ENCODE peak calls at places on chromosomes 11 and 22, in seven cellular contexts. A is heart right ventricle, K is GM06990, R is ovary, W is transverse colon, Y is adipocyte, N is skeletal muscle cell. P is an unnamed sample.

GRCh38 chr22:23856721-23857605 is 712 bp upstream of the SLC2A11 start:
- DNase-seq in Y (peak), N (no peak), A (peak), R (peak), K (peak), W (peak), P (no peak)

GRCh38 chr11:111438846-111439520 is 59.9 kb upstream of the POU2AF1 start:
- DNase-seq in W (peak), K (no peak), R (no peak), A (no peak), Y (no peak), N (no peak), P (no peak)

GRCh38 chr11:22510741-22511140 is 114.9 kb downstream of the FANCF start:
- DNase-seq in W (no peak), R (no peak), N (peak), K (no peak), A (no peak), Y (peak), P (no peak)

GRCh38 chr11:1751999-1752906 is 1.9 kb upstream of the IFITM10 start:
- DNase-seq in A (no peak), K (no peak), R (no peak), W (peak), N (no peak), Y (no peak), P (no peak)

GRCh38 chr11:116148645-116149044 is 624.1 kb downstream of the BUD13 start:
- DNase-seq in Y (no peak), K (no peak), W (no peak), R (no peak), N (no peak), A (no peak), P (no peak)

GRCh38 chr22:47629273-47629711 is 866.8 kb downstream of the TBC1D22A start:
- DNase-seq in K (no peak), A (no peak), N (no peak), R (peak), W (no peak), Y (no peak), P (no peak)

GRCh38 chr22:39317084-39317755 is 2.2 kb downstream of the RPL3 start:
- DNase-seq in A (no peak), N (no peak), W (peak), R (no peak), Y (no peak), K (no peak), P (no peak)

GRCh38 chr11:980438-981365 is 55.0 kb downstream of the AP2A2 start:
- DNase-seq in W (no peak), A (no peak), N (no peak), R (no peak), K (no peak), Y (peak), P (no peak)

GRCh38 chr11:31160504-31161422 is 208.8 kb downstream of the DCDC1 start:
- DNase-seq in N (no peak), R (no peak), Y (no peak), W (no peak), K (no peak), A (no peak), P (no peak)

GRCh38 chr22:24996420-24996952 is 44.0 kb downstream of the KIAA1671 start:
- DNase-seq in Y (no peak), R (no peak), A (no peak), N (no peak), W (peak), K (no peak), P (no peak)

GRCh38 chr11:45048870-45049825 is 97.3 kb upstream of the PRDM11 start:
- DNase-seq in K (no peak), N (no peak), A (no peak), R (no peak), W (no peak), Y (no peak), P (no peak)

GRCh38 chr11:16805942-16806341 is 67.5 kb downstream of the C11orf58 start:
- DNase-seq in Y (peak), N (peak), K (no peak), W (no peak), A (no peak), R (no peak), P (no peak)

GRCh38 chr11:120786206-120786735 is 237.6 kb upstream of the TBCEL start:
- DNase-seq in R (no peak), Y (no peak), N (no peak), K (no peak), A (no peak), W (no peak), P (no peak)
- H3K4me3 ChIP-seq in R (no peak), Y (no peak), N (no peak), K (no peak), A (no peak), W (no peak), P (no peak)

DNA sequence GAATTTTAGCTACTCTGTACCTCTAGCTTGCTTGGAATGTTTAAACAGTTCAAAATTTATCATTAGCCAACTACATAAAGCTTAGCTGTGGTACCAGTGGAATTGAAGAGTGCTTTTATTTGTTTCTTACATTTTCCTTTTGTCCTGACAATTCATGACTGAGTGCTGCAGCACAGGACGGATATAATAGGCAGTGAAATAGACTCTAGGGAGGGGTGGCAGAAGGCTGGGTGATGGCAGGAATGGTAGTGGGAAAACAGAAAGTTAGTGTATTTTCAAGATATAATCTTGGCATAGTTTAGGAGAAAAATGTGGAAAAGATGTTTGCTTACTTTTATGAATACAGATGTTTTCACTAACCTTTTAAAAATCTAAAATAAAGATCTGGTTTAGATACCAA is 31.1 kb upstream of the ARHGAP32 start:
- DNase-seq in A (no peak), Y (no peak), W (no peak), N (no peak), R (no peak), K (no peak), P (no peak)
- H3K4me3 ChIP-seq in A (no peak), Y (peak), W (no peak), N (no peak), R (no peak), K (no peak), P (no peak)

DNA sequence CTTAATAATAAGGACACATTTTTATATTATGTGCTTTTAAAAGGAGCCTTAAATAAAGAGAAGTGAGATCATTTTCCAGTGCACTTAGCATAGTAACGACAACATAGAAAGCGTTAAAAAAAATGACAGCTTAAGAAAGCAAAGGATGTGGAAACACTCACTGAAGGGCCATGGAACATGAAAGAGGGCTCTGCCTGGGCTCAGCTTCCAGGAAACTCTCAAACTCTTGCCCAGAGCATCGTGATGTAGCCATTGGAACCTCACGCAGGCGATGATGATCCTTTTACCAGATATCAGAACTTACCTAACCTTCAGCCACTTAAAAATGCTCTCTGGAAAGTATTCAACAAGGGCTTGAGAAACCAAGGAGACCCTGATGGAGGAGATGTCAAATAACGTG is 21.4 kb upstream of the ETS1 start:
- DNase-seq in K (no peak), A (no peak), W (no peak), N (no peak), R (no peak), Y (no peak), P (no peak)
- H3K4me3 ChIP-seq in K (no peak), A (no peak), W (no peak), N (no peak), R (no peak), Y (no peak), P (no peak)

GRCh38 chr11:28677719-28678118 is 569.5 kb downstream of the METTL15 start:
- DNase-seq in Y (no peak), A (no peak), W (no peak), R (no peak), N (no peak), K (no peak), P (no peak)

GRCh38 chr11:28675183-28675582 is 567.0 kb downstream of the METTL15 start:
- DNase-seq in N (peak), R (no peak), K (no peak), Y (peak), W (no peak), A (no peak), P (no peak)

GRCh38 chr11:28674432-28675076 is 566.4 kb downstream of the METTL15 start:
- DNase-seq in A (no peak), N (peak), W (no peak), K (no peak), R (no peak), Y (peak), P (no peak)

GRCh38 chr11:28671326-28671725 is 563.1 kb downstream of the METTL15 start:
- DNase-seq in Y (no peak), R (no peak), W (no peak), K (no peak), A (no peak), N (no peak), P (no peak)

DNA sequence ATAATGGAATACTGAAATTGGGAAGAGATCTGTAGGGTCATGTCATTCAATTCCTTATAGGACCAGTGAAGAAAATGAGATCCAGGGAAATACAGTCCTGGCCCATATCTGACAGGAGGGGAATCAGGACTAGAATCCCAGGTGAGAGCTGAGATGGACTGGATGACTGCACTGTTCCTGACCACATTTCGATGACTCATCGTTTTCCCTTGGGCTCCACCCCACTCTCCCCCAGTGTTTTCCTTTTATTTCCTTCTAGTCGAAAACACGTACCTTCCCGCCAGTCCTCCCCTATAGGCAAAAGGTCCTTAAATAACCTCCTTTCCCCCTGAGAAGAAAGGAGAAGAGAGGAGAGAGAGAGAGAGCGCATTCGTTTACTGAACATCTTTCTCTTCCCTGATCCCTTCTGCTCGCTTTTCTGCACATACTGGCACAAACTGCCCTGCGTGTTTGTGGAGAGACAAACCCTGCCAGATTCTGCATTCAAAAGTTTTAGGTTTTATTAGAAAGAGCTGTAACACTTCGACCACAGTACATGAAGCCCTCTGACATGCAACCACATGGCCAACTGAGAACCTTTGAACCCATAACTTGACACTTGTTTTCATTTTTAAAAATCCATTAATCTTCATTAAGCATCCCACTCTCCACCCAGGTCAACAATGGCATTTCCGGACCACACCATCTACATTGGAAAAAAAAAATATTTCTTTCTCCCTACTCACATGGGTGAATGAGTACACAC is 565.7 kb downstream of the METTL15 start:
- DNase-seq in Y (peak), K (no peak), A (no peak), W (no peak), N (peak), R (no peak), P (no peak)
- H3K4me3 ChIP-seq in Y (peak), K (no peak), A (no peak), W (no peak), N (no peak), R (no peak), P (no peak)

GRCh38 chr22:43923191-43923590 is 414 bp upstream of the PNPLA3 start:
- DNase-seq in K (no peak), W (no peak), R (no peak), N (no peak), A (no peak), Y (no peak), P (no peak)
- H3K4me3 ChIP-seq in K (peak), W (peak), R (peak), N (peak), A (peak), Y (peak), P (peak)

GRCh38 chr22:19821523-19822300 is 33.0 kb downstream of the GNB1L start:
- DNase-seq in R (peak), A (no peak), N (no peak), Y (no peak), K (no peak), W (no peak), P (no peak)
- H3K4me3 ChIP-seq in R (no peak), A (no peak), N (no peak), Y (no peak), K (no peak), W (no peak), P (no peak)

GRCh38 chr22:17258015-17258827 is 39.0 kb upstream of the ADA2 start:
- DNase-seq in A (peak), N (peak), Y (no peak), K (peak), W (peak), R (no peak), P (peak)
- H3K4me3 ChIP-seq in A (peak), N (no peak), Y (no peak), K (peak), W (no peak), R (no peak), P (no peak)

GRCh38 chr22:28741758-28742561 is at the start of the genes CHEK2 and HSCB:
- DNase-seq in K (peak), Y (peak), N (peak), A (peak), R (peak), W (peak), P (peak)

GRCh38 chr22:28742562-28742962 is 723 bp downstream of the HSCB start:
- DNase-seq in W (no peak), A (no peak), R (no peak), N (no peak), K (no peak), Y (no peak), P (no peak)

GRCh38 chr22:28741200-28741757 is 341 bp downstream of the CHEK2 start:
- DNase-seq in K (no peak), W (no peak), Y (no peak), N (no peak), R (no peak), A (no peak), P (no peak)

GRCh38 chr22:28743852-28744251 is 2.0 kb downstream of the HSCB start:
- DNase-seq in R (no peak), K (no peak), W (no peak), N (no peak), Y (no peak), A (no peak), P (no peak)
- H3K4me3 ChIP-seq in R (no peak), K (no peak), W (no peak), N (no peak), Y (no peak), A (no peak), P (no peak)

DNA sequence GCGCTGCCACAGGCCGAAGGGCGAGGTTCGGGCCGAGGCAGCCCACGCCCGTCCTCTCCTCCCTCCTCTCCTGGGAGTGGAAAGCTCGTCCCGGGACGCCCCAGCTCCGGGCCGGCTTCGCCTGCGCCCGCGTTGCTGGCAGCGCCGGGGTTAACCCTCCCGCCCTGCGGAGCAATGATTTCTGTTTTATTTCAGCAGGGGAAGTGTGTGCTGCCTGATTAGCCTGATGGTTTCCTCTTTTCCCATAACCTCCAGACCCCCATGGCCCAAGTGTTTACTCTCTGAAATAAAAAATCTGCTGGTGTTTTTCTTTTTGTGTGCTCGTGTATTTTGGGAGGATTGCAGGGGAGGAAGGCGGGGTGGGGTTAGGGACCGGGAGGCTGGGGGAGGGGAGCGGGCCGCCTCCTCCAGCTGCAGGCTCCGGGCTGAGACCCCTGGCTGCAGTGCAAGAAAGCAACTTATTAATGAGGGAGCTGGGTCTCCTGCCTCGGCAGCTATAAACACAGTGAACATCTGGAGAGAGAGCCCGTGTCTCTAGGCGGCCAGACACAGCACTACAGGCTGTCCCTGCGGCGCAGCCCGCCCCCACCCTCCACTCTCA is 38.6 kb downstream of the ETS1 start:
- DNase-seq in W (peak), Y (peak), A (peak), N (no peak), K (peak), R (peak), P (no peak)
- H3K4me3 ChIP-seq in W (peak), Y (peak), A (peak), N (peak), K (peak), R (peak), P (peak)

DNA sequence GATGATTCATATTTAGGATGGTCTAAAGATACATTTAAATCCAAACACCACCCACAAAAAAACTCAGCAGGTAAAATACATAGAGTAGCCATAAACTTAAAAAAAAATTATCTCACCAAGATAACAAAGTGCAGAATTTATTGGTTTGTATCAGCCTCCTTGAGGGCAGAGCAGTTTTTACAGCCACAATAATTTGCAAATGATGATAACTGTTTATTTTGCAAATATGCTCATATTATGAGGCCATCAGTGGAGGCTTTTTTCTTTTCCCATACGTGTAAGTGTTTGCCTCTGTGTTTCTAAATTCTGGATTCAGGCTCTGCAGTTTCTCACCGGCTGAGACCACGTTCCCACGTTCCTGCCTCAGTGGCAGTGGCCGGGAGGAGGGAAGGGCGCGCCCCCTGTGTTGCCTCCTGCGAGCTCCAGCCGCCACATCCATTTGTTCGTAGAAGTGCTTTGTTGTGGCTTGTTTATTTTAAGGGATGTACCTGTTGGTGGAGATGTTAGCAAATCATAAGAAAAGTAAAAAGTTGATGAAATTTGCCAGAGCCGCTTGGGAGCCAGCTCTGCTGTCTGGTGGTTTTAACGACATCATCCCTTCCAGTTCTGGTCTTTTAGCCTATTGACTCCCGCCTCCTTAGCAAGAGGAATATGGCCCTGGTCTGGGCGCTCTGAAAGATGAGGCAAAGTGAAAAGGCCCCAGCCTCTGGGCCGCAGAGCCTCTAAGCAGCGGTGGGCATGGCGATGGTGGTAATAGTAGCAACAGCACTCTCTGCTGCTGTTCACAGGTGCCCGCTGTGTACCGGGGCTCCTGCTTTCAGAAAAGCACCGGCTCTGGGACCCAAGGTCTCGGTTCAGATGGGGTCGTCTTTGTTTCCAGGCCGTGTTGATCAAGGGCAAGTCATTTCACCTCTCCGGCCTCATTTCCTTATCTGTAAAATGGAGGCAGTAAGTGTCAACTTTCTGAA is 66.7 kb upstream of the PPARA start:
- DNase-seq in W (peak), A (peak), K (no peak), N (no peak), R (peak), Y (no peak), P (no peak)
- H3K4me3 ChIP-seq in W (no peak), A (peak), K (no peak), N (no peak), R (peak), Y (peak), P (no peak)

P was measured in GM12864.